ENCODE peak calls at places on chromosome 2, in six cellular contexts. G, J, K, H, R and U are unnamed samples. For H3K4me1, the result is how much of the 10 kb centered on the place peaks cover.

GRCh38 chr2:15753233-15753798 is 161.6 kb downstream of the DDX1 start:
- DNase-seq in K (no peak), H (no peak), G (no peak), J (no peak), R (no peak), U (no peak)

GRCh38 chr2:205361272-205361671 is 321.0 kb upstream of the NRP2 start:
- DNase-seq in R (no peak), J (no peak), K (no peak), H (no peak), G (no peak), U (no peak)

GRCh38 chr2:120379916-120380893 is 34.3 kb downstream of the INHBB start:
- DNase-seq in J (no peak), H (no peak), G (peak), R (no peak), K (no peak), U (no peak)

GRCh38 chr2:40315684-40316083 is 136.2 kb downstream of the SLC8A1 start:
- DNase-seq in J (no peak), G (no peak), K (no peak), H (peak), R (no peak), U (no peak)

GRCh38 chr2:206056286-206056685 is 29.7 kb downstream of the INO80D start:
- DNase-seq in K (no peak), G (no peak), J (no peak), R (no peak), H (no peak), U (peak)

GRCh38 chr2:200913654-200914053 is 24.5 kb downstream of the NIF3L1 start:
- DNase-seq in R (no peak), K (no peak), J (no peak), G (no peak), H (no peak), U (no peak)

GRCh38 chr2:3242747-3243369 is 134.8 kb downstream of the EIPR1 start:
- DNase-seq in K (peak), R (no peak), H (no peak), J (no peak), G (no peak), U (no peak)

GRCh38 chr2:49002750-49003149 is 151.6 kb downstream of the FSHR start:
- DNase-seq in H (no peak), J (no peak), R (no peak), K (no peak), G (no peak), U (no peak)

GRCh38 chr2:187499941-187500532 is 52.0 kb upstream of the CALCRL start:
- DNase-seq in H (peak), G (peak), J (no peak), K (no peak), R (no peak), U (no peak)

GRCh38 chr2:102391530-102391929 is 31.4 kb upstream of the IL18RAP start:
- DNase-seq in J (no peak), H (peak), G (no peak), K (peak), R (no peak), U (no peak)

GRCh38 chr2:124001681-124002080 is 23.4 kb upstream of the CNTNAP5 start:
- DNase-seq in H (no peak), R (no peak), K (no peak), G (no peak), J (no peak), U (no peak)

GRCh38 chr2:128801581-128801980 is 482.9 kb upstream of the HS6ST1 start:
- DNase-seq in K (no peak), J (no peak), R (no peak), G (no peak), H (no peak), U (no peak)

GRCh38 chr2:67571785-67572718 is 174.9 kb downstream of the ETAA1 start:
- DNase-seq in J (no peak), H (no peak), R (no peak), K (no peak), G (no peak), U (no peak)

GRCh38 chr2:98739020-98739419 is 8.1 kb upstream of the MGAT4A start:
- DNase-seq in H (no peak), R (no peak), G (no peak), K (no peak), J (no peak), U (no peak)

GRCh38 chr2:3151153-3151918 is 226.3 kb downstream of the EIPR1 start:
- DNase-seq in K (peak), G (no peak), R (no peak), J (no peak), H (no peak), U (no peak)

GRCh38 chr2:1431886-1432400 is 18.7 kb downstream of the TPO start:
- DNase-seq in G (no peak), H (no peak), R (no peak), J (no peak), K (no peak), U (no peak)
- H3K4me1 ChIP-seq in G (under half), H (under half), R (under half), J (under half), K (under half), U (under half)

GRCh38 chr2:218999021-218999880 is 6.0 kb upstream of the CRYBA2 start:
- DNase-seq in H (no peak), K (no peak), J (no peak), R (no peak), G (no peak), U (no peak)
- TF ChIP-seq CTCF in H (no peak), K (no peak), J (no peak), R (no peak), G (no peak), U (no peak)

GRCh38 chr2:238327751-238328150 is 7.4 kb downstream of the TRAF3IP1 start:
- DNase-seq in H (no peak), K (no peak), J (no peak), G (no peak), R (no peak), U (no peak)
- H3K4me1 ChIP-seq in H (under half), K (under half), J (under half), G (under half), R (under half), U (under half)

GRCh38 chr2:59774821-59775463 is 778.5 kb downstream of the BCL11A start:
- DNase-seq in R (no peak), K (no peak), H (no peak), J (no peak), G (peak), U (no peak)
- TF ChIP-seq CTCF in R (no peak), K (no peak), H (no peak), J (no peak), G (no peak), U (no peak)

GRCh38 chr2:182916417-182916816 is 50.0 kb upstream of the FRZB start:
- DNase-seq in K (no peak), G (no peak), R (no peak), J (no peak), H (no peak), U (no peak)
- H3K4me1 ChIP-seq in K (under half), G (under half), R (under half), J (under half), H (under half), U (under half)

GRCh38 chr2:118489712-118490255 is 357.7 kb downstream of the EN1 start:
- DNase-seq in J (no peak), R (no peak), G (no peak), H (no peak), K (no peak), U (no peak)

GRCh38 chr2:118495278-118495677 is 352.2 kb downstream of the EN1 start:
- DNase-seq in J (no peak), H (no peak), K (no peak), R (no peak), G (no peak), U (no peak)

GRCh38 chr2:118496467-118496866 is 351.0 kb downstream of the EN1 start:
- DNase-seq in G (no peak), R (no peak), K (no peak), H (no peak), J (no peak), U (no peak)

GRCh38 chr2:118490323-118490722 is 357.1 kb downstream of the EN1 start:
- DNase-seq in G (no peak), H (no peak), K (no peak), R (no peak), J (no peak), U (no peak)

DNA sequence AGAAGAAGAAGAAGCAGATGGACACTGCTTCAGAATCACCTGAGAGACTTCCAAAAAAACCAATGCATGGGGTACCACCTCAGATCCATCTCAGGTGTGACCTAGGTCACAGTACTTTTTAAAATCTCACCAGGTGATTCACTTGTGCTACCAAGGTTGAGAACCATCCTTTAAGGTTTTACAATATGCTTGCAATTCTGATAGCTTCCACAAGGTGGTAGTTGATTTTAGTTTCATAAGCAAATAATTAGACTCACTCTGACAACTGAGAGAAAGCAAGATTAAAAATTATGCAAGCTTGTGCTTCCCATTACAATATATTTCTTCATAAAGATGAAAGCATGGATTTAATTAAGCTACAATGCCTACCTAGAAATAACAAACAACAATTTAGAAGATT is 355.1 kb downstream of the EN1 start:
- DNase-seq in H (peak), R (no peak), G (no peak), K (no peak), J (no peak), U (no peak)
- TF ChIP-seq CTCF in H (no peak), R (peak), G (no peak), K (peak), J (no peak), U (peak)

DNA sequence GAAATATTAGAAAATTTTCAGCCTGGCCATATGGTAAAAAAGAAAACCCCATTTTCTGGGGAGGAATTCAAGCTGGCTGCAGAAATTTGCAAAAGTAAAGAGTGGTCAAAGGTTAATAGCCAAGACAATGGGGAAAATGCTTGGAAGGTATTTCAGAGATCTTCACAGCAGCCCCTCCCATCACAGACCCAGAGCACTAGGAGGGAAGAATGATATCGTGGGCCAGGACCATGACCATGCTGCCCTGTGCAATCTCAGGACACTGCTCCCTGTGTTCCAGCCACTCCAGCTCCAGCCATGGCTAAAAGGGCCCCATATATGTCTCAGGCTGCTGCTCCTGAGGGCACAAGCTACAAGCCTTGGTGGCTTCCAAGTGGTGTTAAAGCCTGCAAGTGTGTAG is 93.9 kb upstream of the AGAP1 start:
- DNase-seq in K (no peak), J (no peak), G (no peak), R (no peak), H (no peak), U (no peak)
- H3K4me1 ChIP-seq in K (under half), J (under half), G (under half), R (under half), H (under half), U (under half)